ENCODE peak calls at places on chromosomes 4 and X, in six cellular contexts. X is GM12878, Y is HCT116, O is HepG2, N is K562, H is H1. R is an unnamed sample.

GRCh38 chr4:14196141-14196540 is 568.6 kb upstream of the BOD1L1 start:
- DNase-seq in X (no peak), Y (no peak), O (no peak), N (peak), H (peak), R (peak)

GRCh38 chr4:73776363-73776762 is 36.0 kb downstream of the CXCL8 start:
- DNase-seq in X (no peak), Y (no peak), O (peak), N (no peak), H (no peak), R (no peak)

GRCh38 chr4:122041312-122041711 is 89.5 kb upstream of the TRPC3 start:
- DNase-seq in X (no peak), Y (no peak), O (no peak), N (no peak), H (no peak), R (no peak)

GRCh38 chr4:2570551-2571222 is 34.2 kb downstream of the FAM193A start:
- DNase-seq in X (peak), Y (no peak), O (no peak), N (no peak), H (no peak), R (no peak)

GRCh38 chr4:110485452-110485851 is 9.5 kb downstream of the ENPEP start:
- DNase-seq in X (no peak), Y (no peak), O (no peak), N (no peak), H (no peak), R (no peak)

GRCh38 chr4:127410201-127410600 is 222.6 kb upstream of the INTU start:
- DNase-seq in X (no peak), Y (no peak), O (no peak), N (no peak), H (no peak), R (no peak)

GRCh38 chrX:74251006-74251930 is 52.7 kb upstream of the ZCCHC13 start:
- DNase-seq in X (no peak), Y (no peak), O (peak), N (peak), H (no peak), R (no peak)

GRCh38 chr4:82044141-82044993 is 329.4 kb downstream of the HNRNPD start:
- DNase-seq in X (no peak), Y (no peak), O (no peak), N (peak), H (peak), R (peak)

GRCh38 chr4:186634591-186635128 is 79.3 kb upstream of the MTNR1A start:
- DNase-seq in X (no peak), Y (no peak), O (no peak), N (no peak), H (no peak), R (no peak)

GRCh38 chrX:51894697-51895336 is 1.4 kb downstream of the MAGED1 start:
- DNase-seq in X (no peak), Y (no peak), O (no peak), N (no peak), H (peak), R (peak)
- TF ChIP-seq ATF3 in X (no peak), Y (no peak), O (no peak), N (no peak), H (no peak), R (no peak)

GRCh38 chrX:140918398-140919043 is 83.9 kb upstream of the SPANXB1 start:
- DNase-seq in X (peak), Y (peak), O (peak), N (peak), H (peak), R (peak)
- TF ChIP-seq ATF3 in X (no peak), Y (no peak), O (no peak), N (no peak), H (no peak), R (no peak)

GRCh38 chr4:24614881-24615280 is 30.5 kb upstream of the DHX15 start:
- DNase-seq in X (no peak), Y (no peak), O (no peak), N (no peak), H (no peak), R (no peak)
- TF ChIP-seq ATF3 in X (no peak), Y (no peak), O (no peak), N (no peak), H (no peak), R (no peak)

GRCh38 chrX:66015906-66016689 is 23.8 kb downstream of the VSIG4 start:
- DNase-seq in X (no peak), Y (no peak), O (no peak), N (no peak), H (no peak), R (no peak)

GRCh38 chrX:66014560-66014959 is 25.3 kb downstream of the VSIG4 start:
- DNase-seq in X (no peak), Y (no peak), O (no peak), N (no peak), H (no peak), R (no peak)

GRCh38 chrX:66016905-66017658 is 22.8 kb downstream of the VSIG4 start:
- DNase-seq in X (no peak), Y (no peak), O (no peak), N (no peak), H (no peak), R (no peak)

GRCh38 chrX:66014084-66014483 is 25.8 kb downstream of the VSIG4 start:
- DNase-seq in X (no peak), Y (no peak), O (no peak), N (no peak), H (no peak), R (no peak)

GRCh38 chrX:66015152-66015827 is 24.6 kb downstream of the VSIG4 start:
- DNase-seq in X (peak), Y (no peak), O (no peak), N (peak), H (no peak), R (no peak)
- TF ChIP-seq ATF3 in X (no peak), Y (no peak), O (no peak), N (no peak), H (no peak), R (no peak)

DNA sequence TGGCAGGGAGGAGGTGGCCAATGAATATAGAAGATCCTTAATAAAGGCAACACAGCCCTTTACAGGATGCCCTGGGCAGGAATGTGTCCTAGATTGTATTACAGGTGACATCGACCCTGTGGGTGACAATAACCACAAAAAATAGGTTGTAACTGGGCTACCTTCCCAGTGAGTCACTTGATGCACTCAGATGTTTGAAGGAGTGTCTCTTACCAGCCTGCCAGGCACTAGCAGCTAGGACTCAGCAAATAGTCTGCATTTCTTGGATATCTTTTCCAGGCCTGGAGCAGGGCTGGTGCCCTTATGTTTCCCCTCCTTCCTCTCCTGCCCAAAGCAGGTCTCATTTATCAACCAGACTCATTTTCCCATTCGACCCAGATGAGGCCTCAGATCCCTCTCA is 50.9 kb upstream of the TMEM164 start:
- DNase-seq in X (no peak), Y (no peak), O (no peak), N (no peak), H (no peak), R (no peak)
- TF ChIP-seq ATF3 in X (no peak), Y (no peak), O (no peak), N (no peak), H (no peak), R (no peak)

GRCh38 chr4:124414641-124415040 is 297.9 kb downstream of the ANKRD50 start:
- DNase-seq in X (no peak), Y (no peak), O (no peak), N (no peak), H (no peak), R (no peak)
- TF ChIP-seq ATF3 in X (no peak), Y (no peak), O (no peak), N (no peak), H (no peak), R (no peak)

DNA sequence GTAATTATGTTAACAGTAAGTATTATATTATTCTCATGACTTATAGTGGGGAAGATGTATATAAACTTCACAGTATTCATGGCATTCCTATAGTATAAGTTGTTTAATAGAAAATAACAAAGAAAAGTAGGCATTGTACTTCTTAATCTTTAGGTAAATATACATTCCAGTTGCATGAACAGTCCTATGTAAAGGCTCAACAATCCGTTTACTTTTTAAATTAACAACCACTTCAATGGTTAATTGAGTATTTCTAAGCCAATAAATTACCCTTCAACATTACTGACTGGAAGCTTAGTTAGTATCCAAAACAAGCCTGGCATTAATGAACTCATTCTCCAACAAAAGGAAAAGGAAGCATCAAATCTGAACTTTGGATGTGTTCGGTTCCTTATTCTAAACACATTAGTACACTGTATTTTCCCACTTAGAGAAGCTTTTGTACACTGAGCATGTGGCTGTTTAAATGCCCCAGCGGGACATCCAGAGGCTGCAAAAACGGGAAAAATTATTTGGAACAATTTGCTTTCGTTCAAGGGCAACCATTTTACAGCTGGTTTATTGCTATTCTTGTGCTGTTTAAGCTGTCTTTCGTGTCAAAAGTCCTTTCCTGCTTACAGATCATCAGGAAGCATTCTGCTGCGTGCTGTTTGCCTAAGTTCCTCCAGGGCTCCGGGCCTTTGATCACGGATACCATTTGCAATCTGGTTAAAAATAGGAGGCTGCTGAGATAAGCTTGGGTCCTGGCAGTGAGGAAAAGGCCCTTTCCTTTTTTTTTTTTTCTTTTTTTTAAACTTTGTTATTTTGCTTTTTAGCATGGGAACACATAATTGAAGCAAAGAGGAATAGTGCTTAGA is 460.3 kb downstream of the SPRY1 start:
- DNase-seq in X (no peak), Y (no peak), O (peak), N (no peak), H (no peak), R (peak)
- TF ChIP-seq ATF3 in X (no peak), Y (no peak), O (no peak), N (no peak), H (no peak), R (no peak)

GRCh38 chr4:156169011-156169410 is 215.3 kb upstream of the CTSO start:
- DNase-seq in X (no peak), Y (peak), O (peak), N (no peak), H (peak), R (peak)
- TF ChIP-seq ATF3 in X (no peak), Y (no peak), O (no peak), N (no peak), H (no peak), R (no peak)

DNA sequence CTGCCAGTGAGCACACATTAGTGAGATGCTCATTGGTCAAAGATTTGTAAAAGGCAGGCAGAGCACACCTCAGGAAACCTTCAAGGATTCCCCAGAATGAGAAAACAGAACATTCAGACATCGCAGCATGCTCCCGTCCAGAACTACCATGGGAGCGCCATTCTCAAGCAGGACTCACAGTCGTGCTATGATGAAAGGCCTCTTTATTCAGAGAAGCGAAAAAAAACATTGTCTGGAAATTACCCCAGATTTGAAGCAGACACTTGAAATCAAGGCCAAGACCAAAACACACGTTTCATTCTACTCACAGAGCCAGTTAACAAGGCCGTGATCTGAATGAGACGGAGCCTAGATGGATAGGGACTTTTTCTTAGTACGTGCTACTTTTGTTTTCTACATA is 961.8 kb upstream of the TENM3 start:
- DNase-seq in X (no peak), Y (no peak), O (no peak), N (no peak), H (no peak), R (no peak)
- TF ChIP-seq ATF3 in X (no peak), Y (no peak), O (no peak), N (no peak), H (no peak), R (no peak)